ENCODE peak calls at places on chromosome X, in four cellular contexts. V, L, Z and D are unnamed samples. For H3K36me3 and H3K4me1, the result is how much of the 10 kb centered on the place peaks cover.

GRCh38 chrX:13153796-13154195 is 109.4 kb upstream of the FAM9C start:
- DNase-seq in L (no peak), V (no peak), Z (peak), D (no peak)

GRCh38 chrX:13131511-13132137 is 87.2 kb upstream of the FAM9C start:
- DNase-seq in V (no peak), Z (no peak), L (no peak), D (no peak)

GRCh38 chrX:19886888-19887531 is 390 bp downstream of the SH3KBP1 start:
- DNase-seq in Z (peak), V (peak), L (peak), D (peak)

GRCh38 chrX:8591526-8591925 is 126.9 kb downstream of the VCX3B start:
- DNase-seq in Z (no peak), L (no peak), V (no peak), D (no peak)

GRCh38 chrX:13647709-13648212 is 5.2 kb upstream of the TCEANC start:
- DNase-seq in L (peak), Z (no peak), V (peak), D (peak)

GRCh38 chrX:22389544-22390243 is 117.0 kb downstream of the CBLL2 start:
- DNase-seq in Z (peak), L (no peak), V (no peak), D (no peak)

GRCh38 chrX:71996826-71997225 is 86.2 kb downstream of the NHSL2 start:
- DNase-seq in Z (peak), V (peak), L (no peak), D (peak)

GRCh38 chrX:53563324-53563723 is 123.2 kb downstream of the HUWE1 start:
- DNase-seq in L (no peak), V (no peak), Z (no peak), D (no peak)

GRCh38 chrX:69277961-69278795 is 112.9 kb upstream of the PJA1 start:
- DNase-seq in Z (no peak), L (peak), V (no peak), D (no peak)

GRCh38 chrX:17161991-17162390 is 213.0 kb upstream of the NHS start:
- DNase-seq in Z (no peak), L (no peak), V (no peak), D (no peak)

GRCh38 chrX:37816766-37817165 is 30.6 kb downstream of the DYNLT3 start:
- DNase-seq in V (no peak), Z (no peak), L (no peak), D (no peak)
- H3K4me3 ChIP-seq in V (no peak), Z (no peak), L (no peak), D (no peak)

DNA sequence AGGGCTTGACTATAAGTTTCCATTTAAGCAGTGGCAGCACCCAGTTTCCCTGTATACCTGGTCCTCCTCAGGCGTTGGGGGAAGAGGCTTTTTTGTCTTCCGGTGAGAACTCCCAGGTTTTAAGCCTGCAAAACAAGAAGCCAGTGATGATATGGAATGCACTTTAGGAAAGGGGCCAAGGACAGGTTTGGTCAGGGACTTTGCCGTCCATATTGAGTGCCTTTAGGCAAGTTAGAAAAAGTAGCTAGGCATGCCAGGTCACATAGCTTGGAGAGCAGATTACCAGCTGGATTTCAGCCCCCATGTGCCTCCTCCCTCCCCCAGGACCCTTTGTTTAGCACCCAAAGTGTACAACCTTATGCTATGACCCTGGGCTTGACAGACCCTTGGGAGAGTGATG is 13.6 kb upstream of the TIMM8A start:
- DNase-seq in L (no peak), V (no peak), Z (no peak), D (no peak)
- H3K36me3 ChIP-seq in L (under half), V (under half), Z (under half), D (under half)

DNA sequence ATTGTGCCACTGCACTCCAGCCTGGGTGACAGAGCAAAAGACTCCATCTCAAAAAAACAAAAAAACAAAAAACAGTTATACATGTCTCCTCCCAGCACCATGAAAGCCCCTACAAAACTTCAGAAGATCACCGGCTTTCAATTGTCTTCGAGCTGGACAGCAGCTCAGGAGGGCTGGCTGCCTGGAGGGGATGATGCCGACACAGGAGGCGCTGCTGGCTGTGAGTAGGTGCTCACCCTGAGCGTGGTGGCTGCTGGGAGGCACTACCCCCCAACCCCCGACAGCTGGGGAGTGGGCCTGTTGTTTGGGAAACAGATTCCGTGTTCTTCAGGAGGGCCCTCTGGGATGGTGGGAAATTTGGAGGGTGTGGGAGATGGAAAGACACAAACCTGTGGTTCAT is 6.9 kb upstream of the ELF4 start:
- DNase-seq in Z (no peak), L (no peak), V (no peak), D (no peak)
- H3K4me1 ChIP-seq in Z (under half), L (under half), V (under half), D (under half)

GRCh38 chrX:64394874-64395567 is at the start of gene MTMR8:
- DNase-seq in L (peak), Z (peak), V (peak), D (peak)
- H3K4me3 ChIP-seq in L (peak), Z (no peak), V (peak), D (peak)

GRCh38 chrX:134780908-134781307 is 122.6 kb upstream of the PLAC1 start:
- DNase-seq in Z (no peak), L (no peak), V (no peak), D (no peak)
- H3K36me3 ChIP-seq in Z (under half), L (under half), V (under half), D (under half)

GRCh38 chrX:40165861-40166260 is 68.1 kb upstream of the BCOR start:
- DNase-seq in V (no peak), L (no peak), Z (no peak), D (no peak)

GRCh38 chrX:40167240-40168182 is 69.8 kb upstream of the BCOR start:
- DNase-seq in L (peak), V (no peak), Z (peak), D (peak)

GRCh38 chrX:40169193-40170086 is 71.7 kb upstream of the BCOR start:
- DNase-seq in Z (no peak), V (no peak), L (peak), D (peak)

GRCh38 chrX:40166582-40166981 is 68.8 kb upstream of the BCOR start:
- DNase-seq in L (no peak), V (no peak), Z (peak), D (peak)

GRCh38 chrX:40168183-40169015 is 70.6 kb upstream of the BCOR start:
- DNase-seq in V (no peak), L (no peak), Z (no peak), D (no peak)
- H3K4me1 ChIP-seq in V (half or more), L (half or more), Z (under half), D (under half)

GRCh38 chrX:46587158-46587557 is 13.6 kb downstream of the CHST7 start:
- DNase-seq in L (no peak), Z (peak), V (no peak), D (no peak)
- H3K4me3 ChIP-seq in L (no peak), Z (peak), V (no peak), D (no peak)

DNA sequence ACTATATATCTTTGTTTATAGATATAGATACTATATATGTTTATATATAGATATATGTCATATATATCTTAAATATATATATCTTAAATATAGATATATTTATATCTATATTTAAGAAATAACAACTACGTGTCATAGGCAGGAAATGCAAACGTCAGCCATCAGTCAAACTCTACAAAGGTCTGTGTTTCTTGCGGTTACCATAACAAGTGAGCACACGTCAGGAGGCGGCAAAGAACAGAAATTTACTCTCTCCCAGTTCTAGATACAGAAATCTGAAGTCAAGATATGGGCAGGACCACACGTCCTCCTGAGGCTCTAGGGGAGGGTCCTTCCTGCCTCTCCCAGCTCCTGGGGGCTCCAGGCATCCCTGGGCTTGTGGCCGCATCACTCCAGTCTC is 6.5 kb downstream of the PLCXD1 start:
- DNase-seq in L (no peak), Z (no peak), V (no peak), D (no peak)
- H3K36me3 ChIP-seq in L (under half), Z (under half), V (under half), D (under half)

DNA sequence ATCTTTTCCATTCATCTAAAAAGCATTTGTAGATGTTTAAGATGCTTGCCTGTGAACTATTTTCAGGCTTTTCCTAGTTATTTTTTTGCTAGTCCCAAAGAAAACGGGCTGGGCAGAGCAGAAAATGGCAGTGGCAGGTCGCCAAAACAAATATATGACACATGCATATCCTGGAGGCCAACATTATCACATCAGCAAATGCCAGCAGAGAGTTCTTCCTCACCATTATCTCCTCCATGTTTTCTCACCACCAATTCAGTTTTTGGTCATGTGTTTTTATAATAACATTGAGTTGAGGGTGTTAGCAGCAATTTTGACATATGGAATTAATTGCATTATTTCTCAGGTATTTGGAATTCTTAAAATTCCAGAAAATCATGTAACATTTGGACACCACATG is 97.9 kb upstream of the EOLA2 start:
- DNase-seq in V (no peak), Z (peak), L (no peak), D (no peak)
- H3K4me1 ChIP-seq in V (under half), Z (under half), L (under half), D (under half)

GRCh38 chrX:10514891-10515290 is 105.5 kb downstream of the MID1 start:
- DNase-seq in Z (peak), V (peak), L (no peak), D (no peak)

GRCh38 chrX:10509397-10509796 is 111.0 kb downstream of the MID1 start:
- DNase-seq in V (no peak), Z (no peak), L (no peak), D (no peak)

GRCh38 chrX:10513974-10514373 is 106.4 kb downstream of the MID1 start:
- DNase-seq in V (no peak), Z (no peak), L (no peak), D (no peak)

GRCh38 chrX:10512741-10513140 is 107.6 kb downstream of the MID1 start:
- DNase-seq in L (no peak), Z (no peak), V (no peak), D (no peak)

DNA sequence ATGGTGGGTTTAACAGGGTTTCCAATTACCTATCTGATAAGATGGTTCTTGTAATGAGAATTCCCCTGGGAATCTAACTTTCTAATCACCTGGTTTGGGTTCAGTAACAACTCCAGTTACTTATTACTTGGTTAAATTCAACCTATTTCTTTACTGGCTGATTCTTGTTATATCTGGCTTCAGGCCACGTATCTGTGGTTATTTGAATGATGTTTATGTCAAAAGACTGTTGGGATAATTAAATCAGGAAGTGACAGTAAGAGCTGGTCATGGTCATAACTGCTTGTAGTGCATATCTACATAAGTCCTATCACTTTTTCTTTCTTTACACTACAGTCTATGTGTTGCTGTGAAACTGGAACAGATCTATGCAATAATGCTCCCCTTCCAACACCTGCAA is 108.1 kb downstream of the MID1 start:
- DNase-seq in V (no peak), L (no peak), Z (no peak), D (no peak)
- H3K4me3 ChIP-seq in V (no peak), L (no peak), Z (no peak), D (no peak)